ENCODE peak calls at places on chromosomes 7 and 10, in seven cellular contexts. D, G, T, Q, E, K and Z are unnamed samples.

GRCh38 chr10:60967260-60967659 is 23.3 kb upstream of the RHOBTB1 start:
- DNase-seq in D (no peak), G (no peak), T (no peak), Q (no peak), E (no peak), K (no peak), Z (no peak)

GRCh38 chr10:126199221-126199998 is 188.9 kb downstream of the ADAM12 start:
- DNase-seq in D (no peak), G (no peak), T (no peak), Q (no peak), E (no peak), K (peak), Z (peak)

GRCh38 chr7:12619461-12620069 is 49.0 kb downstream of the SCIN start:
- DNase-seq in D (no peak), G (no peak), T (no peak), Q (no peak), E (no peak), K (no peak), Z (no peak)

GRCh38 chr7:30852744-30853288 is 58.8 kb upstream of the AQP1 start:
- DNase-seq in D (no peak), G (no peak), T (no peak), Q (no peak), E (no peak), K (no peak), Z (no peak)

GRCh38 chr10:49161411-49161997 is 26.7 kb downstream of the TMEM273 start:
- DNase-seq in D (peak), G (no peak), T (no peak), Q (peak), E (peak), K (peak), Z (peak)

GRCh38 chr10:55144001-55144400 is 343.0 kb upstream of the PCDH15 start:
- DNase-seq in D (no peak), G (no peak), T (no peak), Q (no peak), E (no peak), K (no peak), Z (no peak)

GRCh38 chr10:10353326-10353725 is 664.3 kb upstream of the CELF2 start:
- DNase-seq in D (no peak), G (no peak), T (peak), Q (no peak), E (no peak), K (peak), Z (no peak)

GRCh38 chr7:963236-964078 is 9.0 kb upstream of the ADAP1 start:
- DNase-seq in D (no peak), G (no peak), T (no peak), Q (no peak), E (peak), K (no peak), Z (no peak)

GRCh38 chr7:51314726-51315125 is 1.9 kb downstream of the COBL start:
- DNase-seq in D (no peak), G (no peak), T (no peak), Q (no peak), E (no peak), K (no peak), Z (no peak)

GRCh38 chr7:5350600-5351385 is 68.0 kb downstream of the SLC29A4 start:
- DNase-seq in D (no peak), G (peak), T (no peak), Q (peak), E (no peak), K (no peak), Z (no peak)

GRCh38 chr10:87505366-87506113 is 847 bp downstream of the MINPP1 start:
- DNase-seq in D (peak), G (no peak), T (peak), Q (peak), E (no peak), K (peak), Z (peak)

GRCh38 chr7:70505886-70506285 is 626.1 kb upstream of the GALNT17 start:
- DNase-seq in D (no peak), G (no peak), T (no peak), Q (no peak), E (no peak), K (no peak), Z (no peak)
- H3K4me3 ChIP-seq in D (no peak), G (no peak), T (no peak), Q (no peak), E (no peak), K (no peak), Z (no peak)

DNA sequence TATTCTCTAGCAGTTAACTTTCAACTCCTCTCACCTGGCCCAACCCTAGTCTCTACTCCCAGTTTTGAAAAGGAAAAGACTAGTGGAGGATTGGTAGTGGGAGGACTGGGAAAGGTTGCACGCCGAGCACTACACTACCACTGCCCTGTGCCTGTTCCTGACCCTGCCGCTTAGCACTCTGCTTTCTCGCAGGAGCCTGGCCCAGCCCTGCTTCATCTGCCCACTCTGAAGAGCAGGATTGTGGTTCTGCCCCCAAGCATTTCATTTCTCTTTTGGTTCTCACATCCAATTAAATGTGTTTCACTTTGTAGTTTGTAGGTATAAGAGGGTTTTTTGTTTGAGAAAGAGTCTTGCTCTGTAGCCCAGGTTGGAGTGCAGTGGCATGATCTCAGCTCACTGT is 31.5 kb upstream of the RBM20 start:
- DNase-seq in D (no peak), G (no peak), T (no peak), Q (no peak), E (no peak), K (no peak), Z (no peak)
- H3K4me3 ChIP-seq in D (no peak), G (no peak), T (no peak), Q (no peak), E (no peak), K (no peak), Z (no peak)

GRCh38 chr7:67937717-67938191 is 941.1 kb downstream of the TYW1 start:
- DNase-seq in D (peak), G (no peak), T (peak), Q (peak), E (no peak), K (peak), Z (peak)
- H3K4me3 ChIP-seq in D (no peak), G (no peak), T (no peak), Q (no peak), E (no peak), K (no peak), Z (no peak)

DNA sequence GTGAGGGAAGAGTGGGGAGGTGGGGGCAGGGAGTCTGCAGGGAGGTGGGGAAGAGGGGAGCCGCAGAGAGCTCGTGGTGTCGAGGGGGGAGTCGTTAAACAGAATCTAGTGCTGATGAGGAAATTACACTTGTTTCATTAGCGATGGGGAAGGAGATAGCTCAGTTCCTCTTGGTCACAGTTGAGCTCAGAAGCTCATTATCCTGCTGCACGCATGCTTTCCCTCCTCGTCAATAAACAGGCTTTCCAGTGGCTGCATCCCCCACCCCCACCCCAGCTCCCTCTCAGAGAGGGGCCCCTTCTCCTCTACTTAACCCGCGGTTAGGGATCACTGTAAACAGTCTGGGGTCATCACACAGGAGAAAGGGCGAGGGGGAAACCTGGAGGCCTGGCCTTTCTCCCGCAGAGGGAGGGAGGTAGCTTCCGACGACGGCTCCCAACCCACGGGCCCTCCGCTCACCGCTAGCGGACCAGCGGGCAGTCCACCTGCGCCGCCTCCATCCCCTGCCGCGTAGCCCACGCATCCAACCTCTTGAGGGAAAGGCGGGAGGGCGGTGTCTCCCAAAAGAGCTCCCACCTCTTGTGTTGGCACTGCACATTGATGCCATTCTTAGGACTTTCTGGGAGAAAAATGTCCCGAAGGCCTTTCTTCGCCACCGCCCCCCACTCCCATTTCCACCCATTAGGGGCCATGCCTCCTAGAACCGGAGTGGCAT is 80.7 kb downstream of the PAX2 start:
- DNase-seq in D (no peak), G (no peak), T (no peak), Q (no peak), E (no peak), K (no peak), Z (no peak)
- H3K4me3 ChIP-seq in D (peak), G (no peak), T (no peak), Q (peak), E (no peak), K (no peak), Z (no peak)

GRCh38 chr7:42832672-42833071 is 79.2 kb downstream of the C7orf25 start:
- DNase-seq in D (no peak), G (no peak), T (no peak), Q (no peak), E (no peak), K (no peak), Z (peak)

GRCh38 chr7:42831051-42831952 is 80.6 kb downstream of the C7orf25 start:
- DNase-seq in D (peak), G (peak), T (peak), Q (peak), E (no peak), K (peak), Z (peak)

GRCh38 chr7:42833411-42833810 is 78.5 kb downstream of the C7orf25 start:
- DNase-seq in D (no peak), G (no peak), T (no peak), Q (no peak), E (no peak), K (no peak), Z (peak)

DNA sequence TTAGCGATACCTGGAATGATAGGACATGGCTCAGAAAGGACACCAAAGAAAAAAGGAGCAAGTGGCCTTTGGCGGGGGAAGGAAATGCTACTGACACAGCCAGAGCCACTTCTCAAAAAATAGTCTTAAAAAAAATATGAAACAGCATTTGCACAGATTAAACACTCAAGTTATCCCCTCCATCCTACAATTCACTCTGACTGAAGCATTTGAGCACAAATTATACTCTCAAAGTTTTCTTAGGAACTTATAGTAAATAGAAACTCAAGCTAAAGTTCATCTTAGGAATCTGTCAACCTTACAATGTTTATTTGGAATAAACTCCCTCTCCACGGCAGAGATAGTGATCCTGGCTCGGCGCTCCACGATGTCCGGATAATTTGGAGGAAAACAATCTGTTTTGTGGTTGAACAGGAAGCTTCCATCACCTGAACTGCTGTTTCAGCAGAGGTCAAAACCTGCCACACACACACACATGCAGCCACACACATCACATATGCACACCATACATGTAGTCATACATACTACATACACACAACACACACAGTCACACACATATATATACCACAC is 79.8 kb downstream of the C7orf25 start:
- DNase-seq in D (no peak), G (no peak), T (no peak), Q (no peak), E (no peak), K (no peak), Z (no peak)
- H3K4me3 ChIP-seq in D (no peak), G (no peak), T (no peak), Q (no peak), E (no peak), K (no peak), Z (no peak)

GRCh38 chr10:119243478-119243877 is 36.1 kb downstream of the GRK5 start:
- DNase-seq in D (no peak), G (no peak), T (no peak), Q (no peak), E (no peak), K (no peak), Z (no peak)
- H3K4me3 ChIP-seq in D (no peak), G (no peak), T (no peak), Q (no peak), E (no peak), K (no peak), Z (no peak)

GRCh38 chr7:152854386-152854785 is 94.8 kb downstream of the ACTR3B start:
- DNase-seq in D (no peak), G (no peak), T (no peak), Q (no peak), E (no peak), K (no peak), Z (no peak)

GRCh38 chr7:152853236-152853635 is 93.7 kb downstream of the ACTR3B start:
- DNase-seq in D (no peak), G (no peak), T (no peak), Q (no peak), E (no peak), K (no peak), Z (no peak)

GRCh38 chr7:152850420-152850819 is 90.9 kb downstream of the ACTR3B start:
- DNase-seq in D (no peak), G (no peak), T (no peak), Q (no peak), E (no peak), K (no peak), Z (no peak)

GRCh38 chr7:152851326-152851725 is 91.8 kb downstream of the ACTR3B start:
- DNase-seq in D (no peak), G (no peak), T (no peak), Q (no peak), E (no peak), K (no peak), Z (no peak)

DNA sequence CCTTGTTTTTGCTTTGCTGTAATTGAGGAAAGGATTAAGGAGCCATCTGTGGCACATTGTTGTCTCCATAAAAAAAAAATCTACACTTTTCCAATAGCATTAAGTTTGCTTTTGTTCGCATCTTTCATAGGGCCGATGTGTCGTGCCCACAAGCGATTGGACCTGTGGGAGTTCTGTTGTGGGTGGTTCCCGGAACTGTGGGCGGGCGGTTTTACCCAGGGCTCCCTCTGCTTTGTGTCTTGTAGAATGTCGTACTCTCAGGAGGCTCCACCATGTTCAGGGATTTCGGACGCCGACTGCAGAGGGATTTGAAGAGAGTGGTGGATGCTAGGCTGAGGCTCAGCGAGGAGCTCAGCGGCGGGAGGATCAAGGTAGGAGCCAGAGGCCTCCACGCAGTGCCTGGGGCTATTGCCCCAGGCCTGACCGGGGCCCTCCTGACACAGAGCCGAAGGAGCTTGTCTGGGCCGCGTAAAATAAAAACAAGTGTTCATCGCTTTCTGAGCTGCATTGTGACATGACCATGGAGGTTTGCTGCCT is 92.4 kb downstream of the ACTR3B start:
- DNase-seq in D (no peak), G (no peak), T (no peak), Q (no peak), E (no peak), K (no peak), Z (no peak)
- H3K4me3 ChIP-seq in D (no peak), G (no peak), T (no peak), Q (no peak), E (no peak), K (no peak), Z (no peak)

GRCh38 chr10:43942096-43942885 is 293.6 kb upstream of the ZNF32 start:
- DNase-seq in D (no peak), G (no peak), T (no peak), Q (peak), E (no peak), K (no peak), Z (no peak)
- H3K4me3 ChIP-seq in D (no peak), G (no peak), T (no peak), Q (no peak), E (no peak), K (no peak), Z (no peak)

GRCh38 chr7:101901661-101902491 is 84.5 kb downstream of the CUX1 start:
- DNase-seq in D (peak), G (no peak), T (no peak), Q (no peak), E (no peak), K (peak), Z (peak)

GRCh38 chr7:101896312-101896711 is 78.9 kb downstream of the CUX1 start:
- DNase-seq in D (no peak), G (no peak), T (no peak), Q (no peak), E (no peak), K (no peak), Z (no peak)

GRCh38 chr7:101900103-101900502 is 82.7 kb downstream of the CUX1 start:
- DNase-seq in D (no peak), G (no peak), T (no peak), Q (no peak), E (peak), K (peak), Z (no peak)

GRCh38 chr7:101899616-101900015 is 82.2 kb downstream of the CUX1 start:
- DNase-seq in D (no peak), G (no peak), T (no peak), Q (no peak), E (no peak), K (no peak), Z (no peak)

GRCh38 chr7:101898019-101898575 is 80.7 kb downstream of the CUX1 start:
- DNase-seq in D (peak), G (no peak), T (no peak), Q (no peak), E (no peak), K (no peak), Z (peak)
- H3K4me3 ChIP-seq in D (no peak), G (no peak), T (no peak), Q (no peak), E (no peak), K (no peak), Z (no peak)

GRCh38 chr7:83162402-83163256 is at the start of gene PCLO:
- DNase-seq in D (peak), G (peak), T (peak), Q (peak), E (no peak), K (peak), Z (peak)

GRCh38 chr7:83161851-83162401 is 758 bp downstream of the PCLO start:
- DNase-seq in D (peak), G (no peak), T (no peak), Q (no peak), E (no peak), K (no peak), Z (peak)

GRCh38 chr7:83155996-83156395 is 6.7 kb downstream of the PCLO start:
- DNase-seq in D (no peak), G (no peak), T (no peak), Q (no peak), E (no peak), K (no peak), Z (no peak)

GRCh38 chr7:83159731-83160130 is 3.0 kb downstream of the PCLO start:
- DNase-seq in D (no peak), G (no peak), T (no peak), Q (no peak), E (no peak), K (no peak), Z (no peak)

DNA sequence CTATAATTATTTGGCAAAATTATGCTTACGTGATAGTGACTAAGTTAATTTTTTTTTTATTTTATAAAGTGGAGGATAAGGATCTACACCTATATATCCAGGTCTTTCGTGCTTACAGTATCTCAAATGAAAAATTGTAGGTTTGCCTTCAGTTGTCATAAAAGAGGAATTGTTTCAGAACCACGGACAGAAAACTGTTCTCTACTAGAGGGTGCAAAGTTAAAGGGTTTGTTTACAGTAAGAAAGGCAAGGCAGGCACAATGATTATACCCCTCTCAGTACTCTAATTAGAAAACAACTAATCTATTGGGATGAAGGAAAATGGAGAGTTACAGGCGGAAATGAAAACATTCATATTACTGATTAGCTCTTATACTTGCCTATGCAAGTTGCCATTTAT is 1.5 kb downstream of the PCLO start:
- DNase-seq in D (no peak), G (no peak), T (no peak), Q (peak), E (no peak), K (no peak), Z (peak)
- H3K4me3 ChIP-seq in D (no peak), G (no peak), T (no peak), Q (no peak), E (no peak), K (no peak), Z (no peak)